ENCODE peak calls at places on chromosomes 12 and 14, in nine cellular contexts. L is HT1080; W is AG08396; E is H4; R is NCI-H1105 treated with DMSO at 0.1 percent for 48 hours; U is Peyer's patch; P is stimulated activated naive CD8-positive, alpha-beta T cell treated with anti-CD3 and anti-CD28 coated beads, Interleukin-15, amount 100 ng/mL, for 72 hours; Q is AG20443; G is NCI-H82. F is an unnamed sample.

GRCh38 chr12:10361622-10362021 is 28.2 kb downstream of the KLRK1 start:
- DNase-seq in L (no peak), W (no peak), Q (no peak), R (peak), U (no peak), E (peak), G (no peak), P (no peak), F (no peak)

GRCh38 chr12:120110550-120111501 is 5.7 kb downstream of the RAB35 start:
- DNase-seq in R (no peak), G (no peak), U (peak), Q (no peak), L (no peak), P (peak), E (no peak), W (no peak), F (peak)

GRCh38 chr14:93937519-93937918 is 10.4 kb downstream of the FAM181A start:
- DNase-seq in P (no peak), E (no peak), G (no peak), W (no peak), Q (no peak), L (no peak), U (no peak), R (peak), F (no peak)

GRCh38 chr12:104930388-104931326 is 27.4 kb downstream of the SLC41A2 start:
- DNase-seq in E (no peak), P (peak), Q (peak), L (no peak), G (no peak), U (no peak), W (no peak), R (no peak), F (peak)

GRCh38 chr12:57985685-57986084 is 44.3 kb downstream of the ATP23 start:
- DNase-seq in W (no peak), E (no peak), G (no peak), U (no peak), L (no peak), R (no peak), Q (no peak), P (no peak), F (no peak)

GRCh38 chr14:54603362-54603761 is 36.4 kb downstream of the SAMD4A start:
- DNase-seq in E (no peak), R (no peak), P (no peak), Q (peak), W (no peak), L (peak), G (no peak), U (no peak), F (no peak)

GRCh38 chr14:64561631-64562030 is 11.9 kb downstream of the PPP1R36 start:
- DNase-seq in E (no peak), L (no peak), U (no peak), G (no peak), R (peak), Q (no peak), W (no peak), P (no peak), F (no peak)

GRCh38 chr12:18250313-18250916 is 10.9 kb upstream of the PIK3C2G start:
- DNase-seq in Q (peak), L (peak), E (peak), R (peak), G (peak), P (no peak), W (peak), U (peak), F (no peak)

GRCh38 chr14:77307099-77307496 is 13.6 kb downstream of the POMT2 start:
- DNase-seq in L (no peak), R (no peak), E (no peak), U (no peak), W (no peak), Q (peak), G (peak), P (no peak), F (no peak)

GRCh38 chr14:29587046-29587445 is 340.6 kb downstream of the PRKD1 start:
- DNase-seq in E (no peak), R (no peak), Q (no peak), U (no peak), G (no peak), W (no peak), L (no peak), P (no peak), F (no peak)